ENCODE peak calls at places on chromosomes 7 and 10, in ten cellular contexts. One of them, this sample, is unnamed.

GRCh38 chr10:124744688-124745055 is 494 bp upstream of the FAM53B start:
- DNase-seq in activated CD8-positive, alpha-beta memory T cell treated with anti-CD3 and anti-CD28 coated beads, Interleukin-2, amount 50 U/mL, for 4 hours: no peak
- DNase-seq in amygdala: no peak
- DNase-seq in KBM-7: no peak
- DNase-seq in LoVo: no peak
- DNase-seq in SW480: peak
- DNase-seq in effector memory CD8-positive, alpha-beta T cell: no peak
- DNase-seq in A549: peak
- DNase-seq in psoas muscle: no peak
- DNase-seq in fibroblast of villous mesenchyme: peak
- DNase-seq in this sample: no peak

GRCh38 chr7:86970986-86971385 is 88.5 kb downstream of the ELAPOR2 start:
- DNase-seq in activated CD8-positive, alpha-beta memory T cell treated with anti-CD3 and anti-CD28 coated beads, Interleukin-2, amount 50 U/mL, for 4 hours: no peak
- DNase-seq in amygdala: no peak
- DNase-seq in KBM-7: no peak
- DNase-seq in LoVo: no peak
- DNase-seq in SW480: no peak
- DNase-seq in effector memory CD8-positive, alpha-beta T cell: no peak
- DNase-seq in A549: no peak
- DNase-seq in psoas muscle: no peak
- DNase-seq in fibroblast of villous mesenchyme: no peak
- DNase-seq in this sample: no peak

GRCh38 chr7:127189074-127189473 is 63.7 kb downstream of the GRM8 start:
- DNase-seq in activated CD8-positive, alpha-beta memory T cell treated with anti-CD3 and anti-CD28 coated beads, Interleukin-2, amount 50 U/mL, for 4 hours: no peak
- DNase-seq in amygdala: peak
- DNase-seq in KBM-7: no peak
- DNase-seq in LoVo: no peak
- DNase-seq in SW480: peak
- DNase-seq in effector memory CD8-positive, alpha-beta T cell: no peak
- DNase-seq in A549: no peak
- DNase-seq in psoas muscle: no peak
- DNase-seq in fibroblast of villous mesenchyme: no peak
- DNase-seq in this sample: no peak

GRCh38 chr10:47367646-47368045 is 16.4 kb downstream of the ZNF488 start:
- DNase-seq in activated CD8-positive, alpha-beta memory T cell treated with anti-CD3 and anti-CD28 coated beads, Interleukin-2, amount 50 U/mL, for 4 hours: no peak
- DNase-seq in amygdala: no peak
- DNase-seq in KBM-7: no peak
- DNase-seq in LoVo: no peak
- DNase-seq in SW480: no peak
- DNase-seq in effector memory CD8-positive, alpha-beta T cell: no peak
- DNase-seq in A549: no peak
- DNase-seq in psoas muscle: no peak
- DNase-seq in fibroblast of villous mesenchyme: no peak
- DNase-seq in this sample: no peak

GRCh38 chr7:2307690-2308107 is 6.5 kb downstream of the SNX8 start:
- DNase-seq in activated CD8-positive, alpha-beta memory T cell treated with anti-CD3 and anti-CD28 coated beads, Interleukin-2, amount 50 U/mL, for 4 hours: no peak
- DNase-seq in amygdala: no peak
- DNase-seq in KBM-7: peak
- DNase-seq in LoVo: no peak
- DNase-seq in SW480: no peak
- DNase-seq in effector memory CD8-positive, alpha-beta T cell: no peak
- DNase-seq in A549: no peak
- DNase-seq in psoas muscle: no peak
- DNase-seq in fibroblast of villous mesenchyme: no peak
- DNase-seq in this sample: no peak

GRCh38 chr7:51029586-51030230 is 247.0 kb upstream of the GRB10 start:
- DNase-seq in activated CD8-positive, alpha-beta memory T cell treated with anti-CD3 and anti-CD28 coated beads, Interleukin-2, amount 50 U/mL, for 4 hours: no peak
- DNase-seq in amygdala: no peak
- DNase-seq in KBM-7: no peak
- DNase-seq in LoVo: no peak
- DNase-seq in SW480: no peak
- DNase-seq in effector memory CD8-positive, alpha-beta T cell: no peak
- DNase-seq in A549: no peak
- DNase-seq in psoas muscle: no peak
- DNase-seq in fibroblast of villous mesenchyme: peak
- DNase-seq in this sample: no peak

GRCh38 chr7:64308019-64308275 is 5.8 kb upstream of the ZNF736 start:
- DNase-seq in activated CD8-positive, alpha-beta memory T cell treated with anti-CD3 and anti-CD28 coated beads, Interleukin-2, amount 50 U/mL, for 4 hours: no peak
- DNase-seq in amygdala: no peak
- DNase-seq in KBM-7: no peak
- DNase-seq in LoVo: no peak
- DNase-seq in SW480: no peak
- DNase-seq in effector memory CD8-positive, alpha-beta T cell: no peak
- DNase-seq in A549: no peak
- DNase-seq in psoas muscle: no peak
- DNase-seq in fibroblast of villous mesenchyme: no peak
- DNase-seq in this sample: no peak

GRCh38 chr10:124002391-124003069 is 90.9 kb downstream of the CHST15 start:
- DNase-seq in activated CD8-positive, alpha-beta memory T cell treated with anti-CD3 and anti-CD28 coated beads, Interleukin-2, amount 50 U/mL, for 4 hours: no peak
- DNase-seq in amygdala: no peak
- DNase-seq in KBM-7: no peak
- DNase-seq in LoVo: no peak
- DNase-seq in SW480: no peak
- DNase-seq in effector memory CD8-positive, alpha-beta T cell: no peak
- DNase-seq in A549: no peak
- DNase-seq in psoas muscle: no peak
- DNase-seq in fibroblast of villous mesenchyme: no peak
- DNase-seq in this sample: no peak

GRCh38 chr10:132168571-132169030 is 18.1 kb upstream of the DPYSL4 start:
- DNase-seq in activated CD8-positive, alpha-beta memory T cell treated with anti-CD3 and anti-CD28 coated beads, Interleukin-2, amount 50 U/mL, for 4 hours: no peak
- DNase-seq in amygdala: no peak
- DNase-seq in KBM-7: no peak
- DNase-seq in LoVo: no peak
- DNase-seq in SW480: no peak
- DNase-seq in effector memory CD8-positive, alpha-beta T cell: no peak
- DNase-seq in A549: no peak
- DNase-seq in psoas muscle: peak
- DNase-seq in fibroblast of villous mesenchyme: no peak
- DNase-seq in this sample: no peak

This sample was measured in hippocampal formation.